ENCODE peak calls at places on chromosomes 13 and 19, in ten cellular contexts. D is testis; E is mucosa of descending colon; T is fibroblast of the conjunctiva; A is activated CD8-positive, alpha-beta T cell treated with anti-CD3 and anti-CD28 coated beads, Interleukin-2, amount 10 ng/mL, durations not matched to agents 7 days and 5 days; F is activated CD4-positive, alpha-beta T cell treated with anti-CD3 and anti-CD28 coated beads for 48 hours; K is left colon; J is right lobe of liver; M is C1 segment of cervical spinal cord; W is non-pigmented ciliary epithelial cell. L is an unnamed sample.
A peak's percentile ranks its signal among the peaks of the same experiment; 100 is the strongest.

GRCh38 chr19:47514151-47514868 is 553 bp downstream of the NAPA start:
- DNase-seq in M (no peak), F (no peak), K (no peak), D (no peak), W (no peak), T (no peak), A (peak; percentile 29), J (no peak), E (no peak), L (no peak)

GRCh38 chr19:12665281-12665573 is 1.3 kb downstream of the MAN2B1 start:
- DNase-seq in D (no peak), K (peak; percentile 57), F (peak; percentile 75), E (peak; percentile 81), T (no peak), M (peak; percentile 21), A (peak; percentile 82), W (no peak), J (no peak), L (no peak)

GRCh38 chr19:46330319-46330918 is 16.5 kb upstream of the PPP5C start:
- DNase-seq in A (no peak), K (no peak), E (no peak), M (no peak), J (no peak), T (no peak), F (no peak), W (no peak), D (no peak), L (no peak)

GRCh38 chr13:43815204-43815603 is 28.4 kb upstream of the ENOX1 start:
- DNase-seq in A (no peak), D (peak; percentile 24), T (no peak), M (no peak), E (no peak), J (no peak), F (no peak), W (no peak), K (no peak), L (peak; percentile 64)

GRCh38 chr19:51345076-51345620 is 3.2 kb upstream of the VSIG10L start:
- DNase-seq in M (no peak), D (no peak), K (no peak), W (no peak), F (no peak), T (no peak), A (no peak), J (no peak), E (no peak), L (no peak)

GRCh38 chr13:30859326-30859725 is 46.7 kb upstream of the MEDAG start:
- DNase-seq in W (no peak), E (no peak), K (no peak), F (no peak), M (no peak), A (no peak), T (no peak), J (no peak), D (no peak), L (no peak)

GRCh38 chr19:7393459-7393858 is 44.7 kb downstream of the ARHGEF18 start:
- DNase-seq in A (no peak), M (no peak), F (no peak), J (no peak), K (no peak), D (no peak), T (no peak), W (no peak), E (no peak), L (no peak)

GRCh38 chr13:49124693-49125304 is 95.3 kb upstream of the MLNR start:
- DNase-seq in J (no peak), F (no peak), A (no peak), W (no peak), D (no peak), E (no peak), M (no peak), K (no peak), T (no peak), L (no peak)

GRCh38 chr19:6412111-6412999 is 12.3 kb downstream of the KHSRP start:
- DNase-seq in F (peak; percentile 75), T (no peak), D (peak; percentile 36), A (peak; percentile 54), K (peak; percentile 46), M (no peak), J (no peak), E (no peak), W (no peak), L (peak; percentile 67)

GRCh38 chr19:55112781-55113569 is 4.5 kb downstream of the PPP1R12C start:
- DNase-seq in K (no peak), A (no peak), W (no peak), T (no peak), J (no peak), E (peak; percentile 49), F (no peak), M (no peak), D (no peak), L (peak; percentile 52)

GRCh38 chr19:5827891-5828660 is 11.4 kb downstream of the FUT6 start:
- DNase-seq in M (peak; percentile 82), W (peak; percentile 46), E (peak; percentile 95), D (peak; percentile 95), T (peak; percentile 85), J (peak; percentile 94), K (peak; percentile 93), A (peak; percentile 96), F (peak; percentile 97), L (peak; percentile 96)

GRCh38 chr13:20558982-20559381 is 8.0 kb upstream of the IFT88 start:
- DNase-seq in T (no peak), J (no peak), F (no peak), K (no peak), M (no peak), E (no peak), D (no peak), A (no peak), W (no peak), L (no peak)

GRCh38 chr13:97268772-97269171 is 46.6 kb downstream of the MBNL2 start:
- DNase-seq in K (no peak), E (no peak), D (no peak), F (no peak), T (no peak), M (no peak), A (no peak), J (no peak), W (no peak), L (peak; percentile 69)

GRCh38 chr13:114111577-114111976 is 20.8 kb downstream of the RASA3 start:
- DNase-seq in J (no peak), D (no peak), T (no peak), W (no peak), A (peak; percentile 52), M (no peak), F (peak; percentile 31), E (peak; percentile 8), K (peak; percentile 22), L (no peak)

GRCh38 chr13:112893570-112894422 is 75.2 kb upstream of the MCF2L start:
- DNase-seq in J (peak; percentile 76), K (peak; percentile 62), A (no peak), F (no peak), E (peak; percentile 68), T (no peak), W (no peak), M (no peak), D (no peak), L (peak; percentile 76)

GRCh38 chr13:101978546-101979315 is 423.1 kb downstream of the FGF14 start:
- DNase-seq in E (no peak), W (no peak), D (no peak), T (no peak), J (no peak), M (no peak), A (no peak), K (no peak), F (no peak), L (peak; percentile 37)

GRCh38 chr19:5593245-5593962 is 25.7 kb upstream of the TINCR start:
- DNase-seq in K (no peak), J (no peak), A (no peak), W (no peak), D (no peak), T (no peak), F (no peak), E (no peak), M (no peak), L (no peak)

GRCh38 chr13:66037096-66037495 is 1193.0 kb downstream of the PCDH9 start:
- DNase-seq in F (no peak), A (no peak), W (no peak), J (no peak), K (no peak), D (no peak), T (no peak), M (no peak), E (no peak), L (no peak)

GRCh38 chr19:55341191-55342043 is 1.7 kb downstream of the KMT5C start:
- DNase-seq in F (peak; percentile 82), T (no peak), J (peak; percentile 72), D (peak; percentile 83), K (peak; percentile 91), W (no peak), E (peak; percentile 82), M (no peak), A (peak; percentile 74), L (peak; percentile 91)

GRCh38 chr13:49802410-49802809 is 9.9 kb upstream of the KPNA3 start:
- DNase-seq in E (no peak), J (no peak), A (no peak), M (no peak), K (no peak), F (no peak), D (no peak), T (no peak), W (no peak), L (no peak)

GRCh38 chr19:43809762-43810696 is 7.8 kb upstream of the LYPD5 start:
- DNase-seq in F (no peak), E (no peak), D (no peak), M (no peak), W (peak; percentile 32), A (no peak), K (no peak), T (peak; percentile 59), J (no peak), L (peak; percentile 52)

GRCh38 chr19:32130241-32130753 is 215.1 kb upstream of the ZNF507 start:
- DNase-seq in T (no peak), K (no peak), J (no peak), F (no peak), E (no peak), W (no peak), M (no peak), D (no peak), A (no peak), L (no peak)

GRCh38 chr13:87684850-87685735 is 13.9 kb downstream of the SLITRK5 start:
- DNase-seq in K (no peak), J (no peak), M (no peak), W (no peak), E (no peak), A (no peak), D (no peak), T (no peak), F (no peak), L (peak; percentile 34)

GRCh38 chr19:54952591-54953344 is 5.4 kb upstream of the NLRP7 start:
- DNase-seq in J (no peak), K (no peak), E (no peak), A (no peak), W (peak; percentile 65), M (no peak), D (no peak), T (no peak), F (no peak), L (peak; percentile 85)

GRCh38 chr13:94813920-94814500 is 101.7 kb upstream of the SOX21 start:
- DNase-seq in A (no peak), F (no peak), M (no peak), T (no peak), J (no peak), E (no peak), K (no peak), W (no peak), D (no peak), L (no peak)

GRCh38 chr13:44267966-44268365 is 105.7 kb upstream of the SERP2 start:
- DNase-seq in E (no peak), F (no peak), W (peak; percentile 83), M (no peak), K (no peak), A (no peak), J (no peak), T (peak; percentile 61), D (no peak), L (no peak)

GRCh38 chr13:75250526-75251183 is 231.3 kb downstream of the TBC1D4 start:
- DNase-seq in T (peak; percentile 36), F (no peak), J (no peak), M (no peak), K (no peak), D (no peak), A (no peak), W (no peak), E (no peak), L (no peak)

GRCh38 chr13:73462241-73462640 is 403.4 kb downstream of the KLF5 start:
- DNase-seq in D (no peak), F (no peak), T (no peak), K (no peak), M (no peak), A (no peak), J (no peak), W (no peak), E (no peak), L (no peak)